ENCODE peak calls at places on chromosomes 13 and 19, in nine cellular contexts. D is cardiac fibroblast, Y is cardiac muscle cell, V is left ventricle myocardium inferior, T is heart left ventricle, C is Caco-2, E is progenitor cell of endocrine pancreas, H is RWPE1, Z is AG10803. X is an unnamed sample.

GRCh38 chr13:58476176-58476575 is 844.6 kb downstream of the PCDH17 start:
- DNase-seq in T (no peak), Y (no peak), D (no peak), C (no peak), E (no peak), H (no peak), Z (no peak), V (no peak), X (no peak)

GRCh38 chr13:110194456-110194855 is 112.5 kb downstream of the COL4A1 start:
- DNase-seq in V (no peak), Z (no peak), E (no peak), C (no peak), D (no peak), T (no peak), Y (peak; percentile 70), H (no peak), X (no peak)

GRCh38 chr19:47406711-47407416 is 12.5 kb downstream of the MEIS3 start:
- DNase-seq in D (no peak), Y (peak; percentile 34), T (no peak), E (peak; percentile 52), V (no peak), C (peak; percentile 79), H (no peak), Z (no peak), X (no peak)

GRCh38 chr13:46341112-46341711 is 45.8 kb downstream of the RUBCNL start:
- DNase-seq in E (no peak), Y (peak; percentile 33), D (peak; percentile 92), T (no peak), Z (peak; percentile 70), V (no peak), C (no peak), H (no peak), X (peak; percentile 85)

GRCh38 chr13:26050568-26051230 is 1.1 kb downstream of the SHISA2 start:
- DNase-seq in C (no peak), T (no peak), H (no peak), D (peak; percentile 26), E (peak; percentile 52), Y (peak; percentile 34), V (no peak), Z (no peak), X (no peak)

GRCh38 chr19:15223649-15224371 is 8.4 kb downstream of the EPHX3 start:
- DNase-seq in V (no peak), Z (no peak), H (no peak), Y (peak; percentile 32), E (no peak), T (no peak), C (no peak), D (peak; percentile 41), X (peak; percentile 46)

GRCh38 chr13:70579941-70580340 is 471.7 kb upstream of the KLHL1 start:
- DNase-seq in E (no peak), Z (no peak), D (no peak), Y (no peak), H (no peak), T (no peak), V (no peak), C (no peak), X (no peak)

GRCh38 chr13:40665061-40665753 is 1.2 kb downstream of the FOXO1 start:
- DNase-seq in D (peak; percentile 39), T (peak; percentile 70), Z (no peak), H (peak; percentile 24), Y (no peak), E (peak; percentile 46), V (peak; percentile 54), C (peak; percentile 69), X (no peak)

GRCh38 chr19:9914001-9914314 is 22.4 kb downstream of the OLFM2 start:
- DNase-seq in T (no peak), V (no peak), Y (no peak), D (no peak), Z (no peak), E (peak; percentile 20), C (no peak), H (peak; percentile 32), X (no peak)

GRCh38 chr19:18832331-18833140 is 777 bp downstream of the UPF1 start:
- DNase-seq in Y (no peak), V (no peak), T (peak; percentile 68), D (peak; percentile 25), Z (peak; percentile 25), E (no peak), H (peak; percentile 45), C (peak; percentile 68), X (peak; percentile 58)

DNA sequence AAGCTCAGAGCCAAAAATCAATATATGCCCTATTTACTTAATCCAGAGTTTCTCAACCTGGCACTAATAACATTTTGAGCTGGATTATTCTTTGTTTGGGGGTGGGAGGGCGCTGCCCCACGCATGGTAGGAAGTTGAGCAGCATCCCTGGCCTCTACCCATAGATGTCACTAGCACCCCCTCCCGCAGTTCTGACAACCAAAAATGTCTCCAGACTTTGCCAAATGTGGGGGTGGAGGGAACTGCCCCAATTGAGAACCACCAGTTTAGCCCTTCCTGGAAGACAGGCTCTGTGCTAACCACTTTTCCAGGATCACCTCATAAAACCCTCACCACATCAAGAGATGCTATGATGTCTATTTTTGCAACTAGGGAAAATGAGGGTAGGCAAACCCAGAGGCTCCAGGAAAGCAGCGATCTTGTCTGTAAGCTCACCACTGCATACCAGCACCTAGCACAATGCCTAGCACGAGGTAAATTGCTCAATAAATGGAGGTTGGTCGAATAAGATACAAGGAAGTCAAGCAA is 1.1 kb downstream of the TRIR start:
- DNase-seq in T (no peak), C (peak; percentile 52), E (no peak), H (peak; percentile 68), V (no peak), Y (peak; percentile 55), Z (peak; percentile 51), D (peak; percentile 59), X (peak; percentile 64)
- TF ChIP-seq CTCF in T (peak; percentile 21), C (peak; percentile 56), E (peak; percentile 28), H (no peak), V (no peak), Y (peak; percentile 37), Z (peak; percentile 37), D (peak; percentile 54), X (peak; percentile 47)

GRCh38 chr13:91278291-91278690 is 69.2 kb upstream of the MIR17HG start:
- DNase-seq in E (no peak), H (no peak), T (no peak), D (no peak), Z (no peak), V (no peak), Y (no peak), C (no peak), X (no peak)

GRCh38 chr13:91278888-91279287 is 68.6 kb upstream of the MIR17HG start:
- DNase-seq in Z (no peak), H (no peak), Y (no peak), D (no peak), E (no peak), C (no peak), T (no peak), V (no peak), X (no peak)

GRCh38 chr13:91273675-91274074 is 73.8 kb upstream of the MIR17HG start:
- DNase-seq in Z (no peak), E (no peak), T (no peak), H (no peak), C (no peak), V (no peak), D (no peak), Y (no peak), X (no peak)

GRCh38 chr13:91280806-91281205 is 66.7 kb upstream of the MIR17HG start:
- DNase-seq in C (no peak), E (no peak), Z (no peak), H (no peak), V (no peak), Y (no peak), T (no peak), D (peak; percentile 1), X (no peak)

GRCh38 chr13:91277013-91277676 is 70.3 kb upstream of the MIR17HG start:
- DNase-seq in E (no peak), V (no peak), Z (no peak), T (no peak), D (no peak), Y (no peak), H (no peak), C (no peak), X (no peak)
- TF ChIP-seq CTCF in E (no peak), V (no peak), Z (no peak), T (no peak), D (no peak), Y (no peak), H (no peak), C (no peak), X (no peak)

DNA sequence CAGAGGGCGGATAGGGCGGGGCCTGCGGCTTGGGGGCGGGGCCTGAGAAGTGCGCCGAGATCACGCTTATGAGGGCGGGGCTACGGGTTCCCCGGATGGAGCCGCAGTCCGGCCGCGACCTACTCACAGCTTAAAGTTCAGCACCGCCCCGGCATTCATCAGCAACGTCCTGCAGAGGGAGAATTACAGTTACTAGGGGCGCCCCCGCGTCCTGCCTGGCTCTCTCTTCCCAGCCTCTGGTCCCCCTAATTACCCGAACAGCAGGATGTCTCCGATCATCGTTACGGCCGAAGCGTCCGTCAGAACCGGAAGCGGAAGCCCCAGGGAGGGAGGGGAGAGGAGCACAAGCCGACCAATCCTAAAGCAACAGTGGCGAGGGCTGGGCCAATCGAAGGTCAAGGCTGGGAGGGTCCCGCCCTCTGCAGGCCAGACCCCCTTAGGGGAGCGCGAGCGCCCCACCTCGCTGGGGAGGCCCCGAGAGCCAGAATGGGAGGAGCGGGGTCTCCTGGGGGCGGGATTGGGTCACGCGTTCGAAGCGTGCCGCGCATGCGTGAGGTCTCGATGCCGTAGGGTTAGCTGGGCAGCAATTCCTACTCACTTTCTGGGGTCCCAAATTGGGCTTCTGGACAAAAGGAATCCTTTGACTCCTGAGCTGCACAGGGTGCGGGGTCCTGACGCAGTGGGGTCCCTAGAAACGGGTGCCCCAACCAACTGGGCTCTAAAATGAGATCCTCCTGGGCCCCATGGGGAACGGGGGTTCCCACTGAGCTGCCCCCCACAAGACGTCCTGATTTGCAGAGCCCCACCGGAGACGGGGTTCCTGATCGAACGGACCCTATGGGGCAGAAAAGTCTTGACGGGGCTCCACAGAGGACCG is at the start of gene SMIM7:
- DNase-seq in D (peak; percentile 99), E (peak; percentile 97), T (peak; percentile 99), C (peak; percentile 98), H (peak; percentile 100), V (peak; percentile 98), Y (peak; percentile 100), Z (peak; percentile 98), X (peak; percentile 99)
- TF ChIP-seq CTCF in D (no peak), E (no peak), T (peak; percentile 32), C (peak; percentile 41), H (no peak), V (no peak), Y (peak; percentile 13), Z (no peak), X (no peak)

GRCh38 chr19:7497292-7497691 is 8.5 kb upstream of the PEX11G start:
- DNase-seq in H (no peak), E (no peak), D (no peak), Y (no peak), C (peak; percentile 25), Z (no peak), T (peak; percentile 38), V (no peak), X (peak; percentile 44)
- TF ChIP-seq CTCF in H (peak; percentile 38), E (peak; percentile 54), D (peak; percentile 46), Y (peak; percentile 52), C (peak; percentile 58), Z (peak; percentile 53), T (no peak), V (peak; percentile 39), X (peak; percentile 45)

GRCh38 chr19:30691767-30692516 is 319.8 kb downstream of the ZNF536 start:
- DNase-seq in H (no peak), C (no peak), D (no peak), V (no peak), T (no peak), Z (no peak), E (no peak), Y (peak; percentile 6), X (peak; percentile 44)
- TF ChIP-seq CTCF in H (no peak), C (no peak), D (no peak), V (no peak), T (no peak), Z (no peak), E (no peak), Y (no peak), X (no peak)

GRCh38 chr19:44499559-44499958 is 763 bp downstream of the ZNF180 start:
- DNase-seq in V (no peak), Y (no peak), C (no peak), Z (no peak), H (no peak), E (no peak), D (no peak), T (no peak), X (no peak)
- TF ChIP-seq CTCF in V (no peak), Y (no peak), C (no peak), Z (no peak), H (no peak), E (no peak), D (no peak), T (no peak), X (no peak)

X was measured in foreskin fibroblast.